ENCODE peak calls at places on chromosome 13, in five cellular contexts. S, T, C, Q and A are unnamed samples.

GRCh38 chr13:26198116-26198515 is 24.0 kb downstream of the RNF6 start:
- DNase-seq in S (no peak), T (no peak), C (no peak), Q (no peak), A (no peak)

GRCh38 chr13:72864142-72865035 is 82.5 kb downstream of the PIBF1 start:
- DNase-seq in S (no peak), T (no peak), C (no peak), Q (no peak), A (no peak)

GRCh38 chr13:100493418-100493817 is 95.2 kb downstream of the GGACT start:
- DNase-seq in S (no peak), T (no peak), C (no peak), Q (no peak), A (no peak)

GRCh38 chr13:112931028-112931934 is 37.7 kb upstream of the MCF2L start:
- DNase-seq in S (no peak), T (peak; percentile 71), C (no peak), Q (no peak), A (no peak)

GRCh38 chr13:77386046-77386445 is 59.2 kb upstream of the MYCBP2 start:
- DNase-seq in S (no peak), T (no peak), C (no peak), Q (no peak), A (no peak)

GRCh38 chr13:58843071-58843470 is 1211.5 kb downstream of the PCDH17 start:
- DNase-seq in S (no peak), T (no peak), C (no peak), Q (no peak), A (no peak)

GRCh38 chr13:94553766-94554165 is 42.2 kb downstream of the TGDS start:
- DNase-seq in S (no peak), T (no peak), C (no peak), Q (no peak), A (no peak)

GRCh38 chr13:85093808-85094207 is 705.4 kb downstream of the SLITRK6 start:
- DNase-seq in S (no peak), T (no peak), C (no peak), Q (no peak), A (no peak)

GRCh38 chr13:35724480-35724879 is 248.0 kb upstream of the MAB21L1 start:
- DNase-seq in S (no peak), T (no peak), C (no peak), Q (no peak), A (no peak)

GRCh38 chr13:76009491-76009890 is 373.4 kb downstream of the LMO7 start:
- DNase-seq in S (no peak), T (no peak), C (no peak), Q (no peak), A (no peak)

GRCh38 chr13:67971291-67971690 is 741.2 kb upstream of the PCDH9 start:
- DNase-seq in S (no peak), T (no peak), C (no peak), Q (no peak), A (no peak)

GRCh38 chr13:114286808-114287207 is 5.4 kb downstream of the UPF3A start:
- DNase-seq in S (no peak), T (no peak), C (no peak), Q (no peak), A (no peak)

GRCh38 chr13:54187461-54187860 is 1158.8 kb downstream of the OLFM4 start:
- DNase-seq in S (no peak), T (no peak), C (no peak), Q (no peak), A (no peak)

GRCh38 chr13:83824561-83824960 is 57.7 kb downstream of the SLITRK1 start:
- DNase-seq in S (no peak), T (no peak), C (no peak), Q (no peak), A (no peak)

GRCh38 chr13:41613984-41614581 is 156.7 kb downstream of the RGCC start:
- DNase-seq in S (peak; percentile 45), T (no peak), C (no peak), Q (no peak), A (no peak)

GRCh38 chr13:46831588-46832194 is 34.7 kb upstream of the ESD start:
- DNase-seq in S (no peak), T (peak; percentile 38), C (no peak), Q (no peak), A (no peak)

GRCh38 chr13:105603283-105603682 is 932.2 kb downstream of the EFNB2 start:
- DNase-seq in S (no peak), T (no peak), C (no peak), Q (no peak), A (no peak)

GRCh38 chr13:86585826-86586225 is 786.6 kb upstream of the SLITRK6 start:
- DNase-seq in S (no peak), T (no peak), C (no peak), Q (peak; percentile 29), A (no peak)

GRCh38 chr13:50969691-50970090 is 60.1 kb downstream of the RNASEH2B start:
- DNase-seq in S (no peak), T (peak; percentile 28), C (no peak), Q (no peak), A (no peak)
- TF ChIP-seq CTCF in S (no peak), T (no peak), C (peak; percentile 11), Q (no peak), A (peak; percentile 11)

GRCh38 chr13:43072394-43072793 is 49.0 kb downstream of the DNAJC15 start:
- DNase-seq in S (no peak), T (no peak), C (no peak), Q (no peak), A (no peak)
- TF ChIP-seq CTCF in S (no peak), T (no peak), C (no peak), Q (no peak), A (no peak)

DNA sequence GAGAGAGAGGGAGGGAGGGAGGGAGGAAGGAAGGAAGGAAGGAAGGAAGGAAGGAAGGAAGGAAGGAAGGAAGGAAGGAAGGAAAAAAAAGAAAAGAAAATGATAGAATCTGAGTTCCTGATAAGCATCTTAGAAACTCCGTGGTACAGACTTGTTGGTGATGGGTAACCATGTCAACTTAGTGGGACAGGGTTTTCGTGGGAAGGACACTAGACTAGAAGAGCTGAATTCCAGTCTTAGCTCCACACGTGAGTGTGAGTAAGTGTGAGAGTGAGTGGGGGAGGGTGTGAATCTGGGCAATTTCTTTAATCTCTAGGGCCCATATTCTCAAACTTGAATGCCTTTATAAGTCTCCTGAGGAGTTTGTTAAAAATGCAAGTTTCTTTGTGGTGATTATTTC is 35.0 kb downstream of the PABPC3 start:
- DNase-seq in S (no peak), T (no peak), C (no peak), Q (no peak), A (no peak)
- TF ChIP-seq CTCF in S (no peak), T (no peak), C (no peak), Q (no peak), A (no peak)

GRCh38 chr13:43058318-43058674 is 34.9 kb downstream of the DNAJC15 start:
- DNase-seq in S (peak; percentile 60), T (no peak), C (no peak), Q (no peak), A (no peak)
- TF ChIP-seq CTCF in S (no peak), T (no peak), C (no peak), Q (no peak), A (no peak)

GRCh38 chr13:110129539-110130186 is 177.3 kb downstream of the COL4A1 start:
- DNase-seq in S (no peak), T (no peak), C (no peak), Q (no peak), A (no peak)
- TF ChIP-seq CTCF in S (no peak), T (no peak), C (no peak), Q (no peak), A (no peak)